ENCODE peak calls at places on chromosomes 1 and 21, in ten cellular contexts. G is SK-N-SH, L is GM23338, N is PC-9, I is aorta, B is sigmoid colon, O is tibial nerve, C is astrocyte, M is Peyer's patch, T is lower lobe of right lung. F is an unnamed sample.

GRCh38 chr1:4066860-4067599 is 167.0 kb upstream of the C1orf174 start:
- DNase-seq in G (no peak), L (no peak), N (no peak), I (no peak), B (no peak), O (no peak), C (no peak), M (no peak), T (no peak), F (no peak)

GRCh38 chr1:62126595-62127290 is 67.9 kb upstream of the L1TD1 start:
- DNase-seq in G (no peak), L (no peak), N (no peak), I (no peak), B (no peak), O (no peak), C (no peak), M (no peak), T (no peak), F (no peak)

GRCh38 chr1:215273838-215274516 is 191.4 kb downstream of the KCNK2 start:
- DNase-seq in G (no peak), L (no peak), N (peak; percentile 48), I (no peak), B (no peak), O (no peak), C (peak; percentile 95), M (no peak), T (no peak), F (peak; percentile 21)

GRCh38 chr1:100445565-100445964 is 92.4 kb upstream of the GPR88 start:
- DNase-seq in G (no peak), L (no peak), N (no peak), I (no peak), B (no peak), O (no peak), C (no peak), M (no peak), T (no peak), F (no peak)

GRCh38 chr1:33082575-33083112 is 1.7 kb downstream of the AZIN2 start:
- DNase-seq in G (no peak), L (no peak), N (no peak), I (no peak), B (no peak), O (no peak), C (no peak), M (no peak), T (no peak), F (no peak)

GRCh38 chr1:47439151-47440051 is 1.6 kb downstream of the FOXD2 start:
- DNase-seq in G (peak; percentile 50), L (peak; percentile 49), N (no peak), I (no peak), B (no peak), O (no peak), C (no peak), M (no peak), T (no peak), F (peak; percentile 73)

GRCh38 chr21:41956926-41957729 is 3.3 kb upstream of the C2CD2 start:
- DNase-seq in G (no peak), L (no peak), N (peak; percentile 46), I (peak; percentile 21), B (peak; percentile 64), O (no peak), C (peak; percentile 79), M (no peak), T (no peak), F (peak; percentile 64)

GRCh38 chr1:205484985-205485967 is 19.2 kb upstream of the CDK18 start:
- DNase-seq in G (peak; percentile 92), L (peak; percentile 90), N (peak; percentile 73), I (peak; percentile 66), B (peak; percentile 75), O (peak; percentile 41), C (peak; percentile 24), M (peak; percentile 84), T (peak; percentile 67), F (peak; percentile 62)

GRCh38 chr1:243968413-243968812 is 82.7 kb upstream of the ZBTB18 start:
- DNase-seq in G (no peak), L (peak; percentile 27), N (no peak), I (no peak), B (no peak), O (no peak), C (peak; percentile 46), M (no peak), T (no peak), F (peak; percentile 76)

GRCh38 chr1:230399321-230400006 is 26.7 kb downstream of the PGBD5 start:
- DNase-seq in G (no peak), L (no peak), N (no peak), I (no peak), B (no peak), O (no peak), C (no peak), M (no peak), T (no peak), F (no peak)

GRCh38 chr1:13996334-13996733 is 296.3 kb downstream of the PRDM2 start:
- DNase-seq in G (no peak), L (peak; percentile 3), N (no peak), I (no peak), B (no peak), O (no peak), C (no peak), M (no peak), T (no peak), F (no peak)

GRCh38 chr21:45286671-45287437 is 841 bp downstream of the POFUT2 start:
- DNase-seq in G (peak; percentile 87), L (peak; percentile 86), N (no peak), I (no peak), B (peak; percentile 64), O (no peak), C (no peak), M (no peak), T (peak; percentile 50), F (peak; percentile 42)
- H3K4me3 ChIP-seq in G (peak overlapping the region; percentile 68), L (peak overlapping the region; percentile 84), N (no peak overlapping the region), I (no peak overlapping the region), B (peak overlapping the region; percentile 68), O (peak overlapping the region; percentile 45), C (peak overlapping the region; percentile 63), M (peak overlapping the region; percentile 85), T (peak overlapping the region; percentile 67), F (peak overlapping the region; percentile 22)

DNA sequence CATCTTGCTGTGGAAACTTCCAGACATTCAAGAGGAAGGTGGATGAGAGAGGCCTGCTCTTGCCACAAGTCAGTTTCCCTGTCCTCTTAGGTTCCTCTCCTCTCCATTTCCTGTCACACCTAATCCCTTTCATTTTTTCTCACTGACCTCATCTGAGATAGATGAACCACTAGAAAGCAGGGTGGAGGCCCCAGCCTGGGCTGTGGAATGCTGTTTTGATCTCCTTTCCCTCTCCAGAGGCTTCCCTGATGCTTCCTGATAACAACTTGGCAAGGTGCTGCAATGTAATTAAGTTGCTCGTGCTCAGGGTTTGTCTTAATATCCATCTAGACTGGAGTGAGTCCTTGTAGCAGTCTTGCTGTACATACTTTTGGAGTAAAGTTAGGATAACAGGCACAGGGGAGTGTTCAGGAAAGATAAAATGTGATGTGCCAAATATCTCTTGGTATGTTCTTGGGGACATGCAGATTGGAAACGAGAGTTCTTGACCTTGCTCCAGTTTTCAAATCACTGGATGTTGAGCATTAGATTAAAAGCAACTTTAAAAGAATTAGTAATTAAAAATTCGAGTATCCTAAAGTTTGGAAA is 11.2 kb downstream of the LRRC42 start:
- DNase-seq in G (no peak), L (peak; percentile 22), N (peak; percentile 88), I (no peak), B (no peak), O (no peak), C (peak; percentile 68), M (no peak), T (no peak), F (peak; percentile 54)
- H3K36me3 ChIP-seq in G (peaks cover 64% of the 10 kb centered on the region), L (peaks cover 22% of the 10 kb centered on the region), N (peaks cover 40% of the 10 kb centered on the region), I (peaks cover 11% of the 10 kb centered on the region), B (peaks cover 20% of the 10 kb centered on the region), O (peaks cover 75% of the 10 kb centered on the region), C (peaks cover 29% of the 10 kb centered on the region), M (no peaks in the 10 kb centered on the region), T (peaks cover 50% of the 10 kb centered on the region), F (peaks cover 89% of the 10 kb centered on the region)

GRCh38 chr1:909861-910310 is 13.8 kb upstream of the SAMD11 start:
- DNase-seq in G (no peak), L (no peak), N (no peak), I (peak; percentile 18), B (peak; percentile 57), O (no peak), C (no peak), M (peak; percentile 42), T (no peak), F (no peak)
- H3K4me1 ChIP-seq in G (no peaks in the 10 kb centered on the region), L (no peaks in the 10 kb centered on the region), N (peaks cover 27% of the 10 kb centered on the region), I (no peaks in the 10 kb centered on the region), B (peaks cover 24% of the 10 kb centered on the region), O (peaks cover 13% of the 10 kb centered on the region), C (peaks cover 21% of the 10 kb centered on the region), M (peaks cover 51% of the 10 kb centered on the region), T (peaks cover 16% of the 10 kb centered on the region), F (peaks cover 30% of the 10 kb centered on the region)

GRCh38 chr1:8816831-8817412 is 518 bp downstream of the RERE start:
- DNase-seq in G (peak; percentile 65), L (peak; percentile 54), N (peak; percentile 47), I (peak; percentile 53), B (peak; percentile 74), O (peak; percentile 13), C (no peak), M (peak; percentile 65), T (peak; percentile 56), F (peak; percentile 44)

GRCh38 chr1:8816306-8816705 is 1.1 kb downstream of the RERE start:
- DNase-seq in G (no peak), L (no peak), N (no peak), I (no peak), B (no peak), O (no peak), C (peak; percentile 40), M (no peak), T (no peak), F (no peak)

GRCh38 chr1:8818325-8818775 is 910 bp upstream of the RERE start:
- DNase-seq in G (no peak), L (no peak), N (peak; percentile 74), I (peak; percentile 52), B (peak; percentile 79), O (peak; percentile 73), C (peak; percentile 68), M (peak; percentile 84), T (no peak), F (peak; percentile 84)

GRCh38 chr1:8815582-8816285 is 1.7 kb downstream of the RERE start:
- DNase-seq in G (no peak), L (no peak), N (no peak), I (no peak), B (no peak), O (no peak), C (peak; percentile 46), M (no peak), T (no peak), F (no peak)

DNA sequence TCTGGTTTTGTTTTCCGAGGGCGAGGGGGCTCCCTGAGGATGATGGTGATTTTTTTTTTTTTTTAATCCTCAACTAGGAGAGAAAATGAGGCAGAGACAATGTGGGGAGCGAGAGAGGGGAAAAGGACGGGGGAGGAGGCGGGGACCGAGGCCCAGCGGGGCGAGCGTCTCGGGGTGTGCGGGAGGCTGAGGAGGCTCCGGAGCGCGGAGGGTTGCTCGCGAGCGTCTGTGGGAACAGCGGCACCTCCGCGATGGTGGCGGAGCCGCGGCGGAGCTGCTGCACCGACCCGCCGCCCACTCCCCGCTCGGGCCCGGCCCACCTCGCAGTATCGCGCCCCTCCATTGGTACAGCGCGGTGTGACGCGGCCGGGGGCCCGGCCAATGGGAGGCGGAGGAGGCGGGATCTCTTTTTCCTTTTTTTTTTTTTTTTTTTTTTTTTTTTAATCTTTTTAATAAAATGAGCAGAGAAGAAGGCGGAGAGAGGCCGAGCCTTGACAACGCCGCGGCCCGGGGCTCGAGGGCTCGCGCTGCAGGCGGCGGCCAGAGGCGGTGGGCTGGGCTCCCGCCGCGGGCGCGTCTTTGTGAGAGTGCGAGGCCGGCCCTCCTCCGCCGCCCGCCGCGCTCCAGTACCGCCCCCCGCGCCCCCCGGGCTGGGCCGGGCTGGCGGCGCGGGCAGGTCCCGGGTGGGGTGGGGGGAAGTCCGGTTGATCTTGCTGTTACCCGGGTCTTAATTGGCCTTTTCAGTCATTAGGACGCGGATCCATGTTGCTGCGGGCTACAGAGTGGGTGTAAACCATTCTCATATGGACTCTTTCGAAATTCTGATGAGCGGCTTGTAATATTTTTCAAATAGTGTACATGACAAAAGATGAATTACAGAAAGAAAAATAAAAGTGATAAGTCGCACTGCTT is at the start of gene RERE:
- DNase-seq in G (peak; percentile 100), L (peak; percentile 93), N (peak; percentile 71), I (peak; percentile 95), B (peak; percentile 97), O (peak; percentile 89), C (peak; percentile 83), M (peak; percentile 96), T (peak; percentile 91), F (peak; percentile 97)
- H3K4me3 ChIP-seq in G (peak within 1 kb of the TSS; percentile 82), L (peak within 1 kb of the TSS; percentile 87), N (peak within 1 kb of the TSS; percentile 92), I (peak within 1 kb of the TSS; percentile 99), B (peak within 1 kb of the TSS; percentile 76), O (peak within 1 kb of the TSS; percentile 81), C (peak within 1 kb of the TSS; percentile 91), M (peak within 1 kb of the TSS; percentile 82), T (peak within 1 kb of the TSS; percentile 89), F (peak within 1 kb of the TSS; percentile 58)